ENCODE peak calls at places on chromosomes 6 and 20, in six cellular contexts. L is EL, S is RPMI7951, G is islet precursor cell, E is transverse colon, V is Right ventricle myocardium inferior. Z is an unnamed sample.

GRCh38 chr20:37358366-37359150 is 12.6 kb downstream of the SRC start:
- DNase-seq in L (no peak), S (no peak), G (peak), E (no peak), V (peak), Z (no peak)

GRCh38 chr6:111844921-111845320 is 28.3 kb downstream of the FYN start:
- DNase-seq in L (peak), S (peak), G (peak), E (no peak), V (peak), Z (no peak)

GRCh38 chr20:41453006-41453950 is 86.7 kb upstream of the EMILIN3 start:
- DNase-seq in L (no peak), S (no peak), G (no peak), E (no peak), V (no peak), Z (no peak)

GRCh38 chr6:144488590-144488989 is 203.5 kb downstream of the UTRN start:
- DNase-seq in L (no peak), S (no peak), G (no peak), E (no peak), V (no peak), Z (no peak)

GRCh38 chr6:37019065-37019450 is 13.6 kb downstream of the FGD2 start:
- DNase-seq in L (no peak), S (peak), G (no peak), E (no peak), V (no peak), Z (no peak)

GRCh38 chr6:21423106-21423854 is 170.3 kb upstream of the SOX4 start:
- DNase-seq in L (no peak), S (no peak), G (peak), E (no peak), V (no peak), Z (no peak)

GRCh38 chr6:21634582-21634981 is 41.0 kb downstream of the SOX4 start:
- DNase-seq in L (peak), S (peak), G (no peak), E (no peak), V (no peak), Z (no peak)

GRCh38 chr6:41974281-41974825 is 32.7 kb upstream of the CCND3 start:
- DNase-seq in L (no peak), S (no peak), G (no peak), E (no peak), V (no peak), Z (peak)

GRCh38 chr6:114260810-114261209 is 82.0 kb downstream of the HS3ST5 start:
- DNase-seq in L (no peak), S (no peak), G (no peak), E (no peak), V (no peak), Z (no peak)

GRCh38 chr6:162379762-162380409 is 347.7 kb downstream of the PRKN start:
- DNase-seq in L (no peak), S (no peak), G (no peak), E (no peak), V (no peak), Z (no peak)

GRCh38 chr20:58700823-58701222 is 8.2 kb downstream of the NPEPL1 start:
- DNase-seq in L (no peak), S (no peak), G (peak), E (peak), V (peak), Z (peak)

GRCh38 chr20:62408055-62408454 is 970 bp upstream of the CABLES2 start:
- DNase-seq in L (no peak), S (no peak), G (no peak), E (no peak), V (no peak), Z (no peak)

GRCh38 chr6:128079026-128079425 is 178.2 kb upstream of the THEMIS start:
- DNase-seq in L (peak), S (no peak), G (no peak), E (no peak), V (no peak), Z (no peak)

GRCh38 chr20:4243071-4243470 is 227.7 kb upstream of the RNF24 start:
- DNase-seq in L (no peak), S (peak), G (peak), E (no peak), V (no peak), Z (no peak)

GRCh38 chr20:39326050-39326449 is 363.9 kb downstream of the DHX35 start:
- DNase-seq in L (no peak), S (no peak), G (no peak), E (no peak), V (no peak), Z (no peak)

GRCh38 chr20:44532981-44533331 is 11.1 kb upstream of the SERINC3 start:
- DNase-seq in L (peak), S (peak), G (no peak), E (no peak), V (no peak), Z (no peak)

GRCh38 chr20:46269372-46269771 is 38.9 kb downstream of the CDH22 start:
- DNase-seq in L (no peak), S (no peak), G (no peak), E (no peak), V (no peak), Z (no peak)

GRCh38 chr20:62382306-62383198 is 4.4 kb upstream of the RPS21 start:
- DNase-seq in L (peak), S (peak), G (peak), E (peak), V (no peak), Z (peak)

GRCh38 chr20:61748376-61748775 is 317.3 kb downstream of the TAF4 start:
- DNase-seq in L (no peak), S (no peak), G (no peak), E (no peak), V (no peak), Z (no peak)

GRCh38 chr6:73299171-73300073 is 36.4 kb upstream of the KHDC1 start:
- DNase-seq in L (no peak), S (peak), G (no peak), E (no peak), V (no peak), Z (no peak)

GRCh38 chr20:14721926-14722325 is 384.5 kb upstream of the FLRT3 start:
- DNase-seq in L (no peak), S (no peak), G (no peak), E (no peak), V (no peak), Z (no peak)

GRCh38 chr6:97049254-97050004 is 124.9 kb downstream of the KLHL32 start:
- DNase-seq in L (no peak), S (peak), G (no peak), E (no peak), V (no peak), Z (no peak)

GRCh38 chr6:49406241-49406970 is 56.6 kb downstream of the MMUT start:
- DNase-seq in L (no peak), S (no peak), G (no peak), E (no peak), V (no peak), Z (no peak)

GRCh38 chr6:42307141-42307470 is 89.4 kb upstream of the MRPS10 start:
- DNase-seq in L (no peak), S (no peak), G (no peak), E (no peak), V (no peak), Z (no peak)

GRCh38 chr20:51383891-51384510 is 158.5 kb downstream of the NFATC2 start:
- DNase-seq in L (no peak), S (no peak), G (no peak), E (no peak), V (no peak), Z (no peak)

GRCh38 chr20:40160151-40160550 is 528.9 kb downstream of the MAFB start:
- DNase-seq in L (peak), S (peak), G (peak), E (peak), V (no peak), Z (no peak)

GRCh38 chr20:5586720-5587119 is 163.5 kb upstream of the SHLD1 start:
- DNase-seq in L (no peak), S (no peak), G (no peak), E (no peak), V (no peak), Z (no peak)

GRCh38 chr6:56714273-56714672 is 71.6 kb upstream of the DST start:
- DNase-seq in L (peak), S (peak), G (no peak), E (no peak), V (no peak), Z (no peak)

GRCh38 chr20:45039470-45039811 is 61.5 kb downstream of the KCNS1 start:
- DNase-seq in L (no peak), S (no peak), G (no peak), E (no peak), V (no peak), Z (no peak)

GRCh38 chr20:57509665-57510237 is 15.2 kb downstream of the CTCFL start:
- DNase-seq in L (peak), S (peak), G (peak), E (peak), V (no peak), Z (no peak)

GRCh38 chr6:35181933-35182612 is 31.7 kb upstream of the SCUBE3 start:
- DNase-seq in L (peak), S (peak), G (peak), E (peak), V (peak), Z (peak)

GRCh38 chr20:64079273-64080012 is at the start of gene RGS19:
- DNase-seq in L (peak), S (peak), G (peak), E (peak), V (peak), Z (peak)

GRCh38 chr6:76134651-76135050 is 62.2 kb upstream of the IMPG1 start:
- DNase-seq in L (no peak), S (no peak), G (no peak), E (no peak), V (no peak), Z (no peak)

GRCh38 chr6:111573118-111573883 is 32.4 kb downstream of the TRAF3IP2 start:
- DNase-seq in L (peak), S (peak), G (no peak), E (no peak), V (no peak), Z (no peak)